ENCODE peak calls at places on chromosomes 3 and 15, in eight cellular contexts. O is A549, E is ovary, U is transverse colon, F is SK-N-SH, G is esophagus muscularis mucosa, J is HepG2, T is stomach. I is an unnamed sample.

GRCh38 chr15:68149059-68149458 is 56.1 kb downstream of the CALML4 start:
- DNase-seq in O (no peak), E (no peak), U (no peak), F (no peak), G (no peak), J (no peak), T (no peak), I (no peak)

GRCh38 chr3:98563661-98564281 is 29.6 kb downstream of the CPOX start:
- DNase-seq in O (no peak), E (no peak), U (no peak), F (no peak), G (no peak), J (no peak), T (no peak), I (no peak)

GRCh38 chr3:297585-297984 is 101.0 kb downstream of the CHL1 start:
- DNase-seq in O (no peak), E (no peak), U (no peak), F (no peak), G (no peak), J (peak; percentile 9), T (no peak), I (no peak)

GRCh38 chr3:153163349-153164008 is 1.5 kb downstream of the RAP2B start:
- DNase-seq in O (no peak), E (no peak), U (no peak), F (no peak), G (no peak), J (no peak), T (no peak), I (no peak)

GRCh38 chr3:109224333-109224732 is 87.8 kb downstream of the C3orf85 start:
- DNase-seq in O (no peak), E (no peak), U (peak; percentile 67), F (no peak), G (no peak), J (peak; percentile 12), T (peak; percentile 42), I (peak; percentile 37)

GRCh38 chr15:92541197-92542190 is 114.1 kb downstream of the FAM174B start:
- DNase-seq in O (no peak), E (no peak), U (no peak), F (no peak), G (no peak), J (no peak), T (no peak), I (peak; percentile 15)

GRCh38 chr3:186529204-186529999 is 14.8 kb downstream of the CRYGS start:
- DNase-seq in O (no peak), E (no peak), U (no peak), F (no peak), G (no peak), J (no peak), T (no peak), I (no peak)

GRCh38 chr15:98715890-98716443 is 67.6 kb downstream of the IGF1R start:
- DNase-seq in O (no peak), E (no peak), U (no peak), F (no peak), G (no peak), J (no peak), T (no peak), I (no peak)

GRCh38 chr3:88105325-88105724 is 44.4 kb upstream of the C3orf38 start:
- DNase-seq in O (no peak), E (no peak), U (no peak), F (no peak), G (no peak), J (no peak), T (no peak), I (no peak)

GRCh38 chr3:113968986-113969385 is 21.2 kb downstream of the ZDHHC23 start:
- DNase-seq in O (no peak), E (no peak), U (no peak), F (no peak), G (no peak), J (peak; percentile 4), T (no peak), I (no peak)

GRCh38 chr15:34102175-34102925 is 467 bp downstream of the PGBD4 start:
- DNase-seq in O (no peak), E (no peak), U (no peak), F (no peak), G (no peak), J (no peak), T (no peak), I (no peak)

GRCh38 chr15:78090422-78090821 is 1.9 kb upstream of the SH2D7 start:
- DNase-seq in O (no peak), E (no peak), U (no peak), F (no peak), G (no peak), J (no peak), T (no peak), I (no peak)

DNA sequence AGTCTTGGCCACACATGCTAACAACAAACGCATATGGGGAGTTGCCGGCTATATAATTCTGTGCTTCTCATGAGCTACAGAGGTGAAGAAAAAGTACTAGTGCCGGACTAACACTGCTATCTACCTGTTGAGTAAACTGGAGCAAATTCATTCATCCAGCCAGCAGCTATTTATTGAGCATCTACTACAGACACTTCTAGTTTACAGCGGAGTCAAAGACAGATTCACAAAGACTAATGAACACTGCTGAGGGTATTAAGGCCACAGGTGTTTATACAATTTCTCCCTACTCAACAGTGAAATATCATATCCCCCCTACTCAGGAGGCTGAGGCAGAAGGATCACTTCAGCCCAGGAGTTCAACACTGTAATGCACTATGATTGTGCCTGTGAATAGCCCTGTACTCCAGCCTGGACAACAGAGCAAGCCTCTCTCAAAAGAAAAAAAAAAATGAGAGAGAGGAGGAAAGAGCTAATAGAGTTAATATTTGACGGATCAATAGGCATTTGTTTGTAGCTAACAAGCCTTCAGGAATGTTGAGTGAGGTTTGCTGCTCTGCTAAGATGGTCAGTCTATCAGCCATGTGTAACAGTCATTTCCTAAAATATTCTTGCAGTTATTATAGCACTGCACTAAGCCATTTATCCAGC is 17.8 kb downstream of the ADCY5 start:
- DNase-seq in O (no peak), E (no peak), U (no peak), F (no peak), G (no peak), J (no peak), T (no peak), I (no peak)
- H3K27ac ChIP-seq in O (no peak overlapping the region), E (no peak overlapping the region), U (peak overlapping the region; percentile 79), F (no peak overlapping the region), G (peak overlapping the region; percentile 97), J (no peak overlapping the region), T (no peak overlapping the region), I (no peak overlapping the region)

DNA sequence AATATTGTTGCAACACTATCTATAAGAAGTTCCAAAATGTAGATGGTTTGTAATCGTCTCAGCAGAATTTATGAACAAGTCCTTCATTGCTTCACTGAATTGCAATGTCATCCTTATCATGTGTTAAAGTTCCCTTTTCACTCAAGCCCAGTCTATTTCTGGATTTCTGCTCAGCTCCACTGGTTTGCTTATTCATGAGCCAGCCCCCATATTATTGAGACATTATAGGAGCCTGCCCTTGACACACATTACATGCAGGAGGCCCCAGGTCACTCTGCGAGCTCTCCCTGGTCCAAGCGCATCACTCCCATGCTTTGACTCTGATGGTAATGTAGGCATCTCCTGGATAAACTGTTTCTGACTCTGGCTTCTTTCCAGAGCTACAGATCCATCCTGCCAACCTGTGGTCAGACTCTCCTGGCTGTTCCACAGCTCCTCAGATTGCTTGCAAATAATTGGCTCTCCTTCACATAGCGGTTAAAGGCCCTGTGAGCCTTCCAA is 56.9 kb downstream of the ABTB1 start:
- DNase-seq in O (no peak), E (no peak), U (no peak), F (no peak), G (no peak), J (no peak), T (no peak), I (peak; percentile 49)
- TF ChIP-seq EP300 in O (no peak), E (no peak), U (no peak), F (no peak), G (no peak), J (no peak), T (no peak), I (no peak)

GRCh38 chr3:14369675-14370669 is 32.4 kb upstream of the SLC6A6 start:
- DNase-seq in O (peak; percentile 48), E (no peak), U (peak; percentile 76), F (no peak), G (no peak), J (peak; percentile 41), T (peak; percentile 87), I (peak; percentile 55)
- H3K4me1 ChIP-seq in O (peaks cover 47% of the 10 kb centered on the region), E (no peaks in the 10 kb centered on the region), U (no peaks in the 10 kb centered on the region), F (peaks cover 9% of the 10 kb centered on the region), G (peaks cover 13% of the 10 kb centered on the region), J (peaks cover 32% of the 10 kb centered on the region), T (peaks cover under 1% of the 10 kb centered on the region), I (peaks cover 26% of the 10 kb centered on the region)

GRCh38 chr3:46609074-46609735 is 3.1 kb upstream of the FAM240A start:
- DNase-seq in O (no peak), E (no peak), U (no peak), F (no peak), G (peak; percentile 89), J (no peak), T (no peak), I (no peak)
- H3K27ac ChIP-seq in O (no peak overlapping the region), E (no peak overlapping the region), U (no peak overlapping the region), F (no peak overlapping the region), G (no peak overlapping the region), J (no peak overlapping the region), T (no peak overlapping the region), I (no peak overlapping the region)

DNA sequence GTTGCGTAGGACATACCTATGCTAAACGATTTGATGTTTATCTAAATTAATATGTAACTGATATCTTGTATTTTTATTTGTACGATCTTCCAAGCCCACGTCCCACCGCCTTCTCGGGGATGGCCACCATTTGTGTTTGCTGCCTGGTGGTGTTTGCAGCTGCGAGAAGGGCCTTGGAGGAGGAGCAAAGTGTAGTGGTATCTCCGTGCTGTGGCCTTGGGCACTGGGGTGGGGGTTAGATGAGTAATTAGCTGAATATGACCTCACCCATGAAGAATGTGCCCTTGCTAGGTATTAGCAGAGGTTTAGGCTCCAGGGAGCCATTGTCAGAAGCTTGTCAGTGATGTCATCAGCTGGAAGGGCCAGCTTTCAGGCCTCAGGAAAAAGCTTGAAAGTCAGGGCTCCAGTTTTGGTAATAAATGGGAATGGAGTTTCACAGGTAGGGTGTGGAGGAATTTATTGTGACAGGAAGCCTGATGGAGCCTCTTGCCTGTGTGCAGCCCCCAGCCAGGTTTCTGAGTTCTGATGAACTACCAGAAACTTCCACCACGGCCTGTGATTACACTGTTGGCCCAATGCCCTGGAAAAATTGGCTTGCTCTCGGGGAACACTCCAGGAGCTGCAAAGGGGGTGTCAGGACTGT is 41.0 kb downstream of the FLNB start:
- DNase-seq in O (peak; percentile 66), E (peak; percentile 62), U (no peak), F (no peak), G (no peak), J (peak; percentile 98), T (peak; percentile 56), I (peak; percentile 57)
- TF ChIP-seq EP300 in O (peak; percentile 41), E (no peak), U (no peak), F (peak; percentile 78), G (no peak), J (peak; percentile 87), T (no peak), I (no peak)

I was measured in upper lobe of left lung.